ENCODE peak calls at places on chromosomes 6 and 20, in seven cellular contexts. T, I, C, Z, H, E and V are unnamed samples.

GRCh38 chr6:142912125-142912524 is 32.9 kb downstream of the HIVEP2 start:
- DNase-seq in T (no peak), I (no peak), C (no peak), Z (no peak), H (no peak), E (no peak), V (no peak)

GRCh38 chr6:27911953-27912446 is at the start of gene OR2B2:
- DNase-seq in T (no peak), I (no peak), C (no peak), Z (no peak), H (no peak), E (no peak), V (no peak)

GRCh38 chr6:44624226-44624625 is 236.7 kb downstream of the CDC5L start:
- DNase-seq in T (no peak), I (no peak), C (no peak), Z (no peak), H (no peak), E (no peak), V (no peak)

GRCh38 chr6:1235825-1236224 is 76.1 kb upstream of the FOXQ1 start:
- DNase-seq in T (no peak), I (no peak), C (no peak), Z (no peak), H (no peak), E (peak; percentile 17), V (no peak)

GRCh38 chr6:13397359-13398080 is 69.2 kb upstream of the TBC1D7 start:
- DNase-seq in T (peak; percentile 61), I (no peak), C (no peak), Z (no peak), H (no peak), E (no peak), V (no peak)

GRCh38 chr20:38935285-38935684 is 9.1 kb downstream of the FAM83D start:
- DNase-seq in T (peak; percentile 45), I (no peak), C (peak; percentile 44), Z (no peak), H (no peak), E (no peak), V (no peak)

GRCh38 chr6:95767897-95768463 is 190.6 kb downstream of the MANEA start:
- DNase-seq in T (no peak), I (no peak), C (no peak), Z (no peak), H (no peak), E (no peak), V (no peak)

GRCh38 chr6:167093922-167094432 is 28.9 kb upstream of the CCR6 start:
- DNase-seq in T (peak; percentile 72), I (no peak), C (no peak), Z (no peak), H (no peak), E (no peak), V (peak; percentile 87)

GRCh38 chr6:79250107-79250514 is 15.6 kb upstream of the HMGN3 start:
- DNase-seq in T (peak; percentile 42), I (no peak), C (no peak), Z (no peak), H (no peak), E (no peak), V (peak; percentile 33)

GRCh38 chr6:72406517-72406916 is 215.3 kb upstream of the KCNQ5 start:
- DNase-seq in T (no peak), I (no peak), C (no peak), Z (no peak), H (no peak), E (no peak), V (no peak)

GRCh38 chr6:5481024-5481423 is 219.7 kb downstream of the FARS2 start:
- DNase-seq in T (no peak), I (no peak), C (no peak), Z (no peak), H (no peak), E (no peak), V (no peak)

GRCh38 chr20:32285621-32286334 is 8.3 kb downstream of the KIF3B start:
- DNase-seq in T (peak; percentile 42), I (no peak), C (peak; percentile 62), Z (peak; percentile 10), H (no peak), E (no peak), V (peak; percentile 79)

GRCh38 chr6:13536796-13537526 is 37.4 kb upstream of the SIRT5 start:
- DNase-seq in T (no peak), I (no peak), C (no peak), Z (no peak), H (no peak), E (no peak), V (no peak)

GRCh38 chr6:39426057-39426592 is 103.6 kb upstream of the KCNK16 start:
- DNase-seq in T (no peak), I (no peak), C (peak; percentile 69), Z (peak; percentile 33), H (no peak), E (no peak), V (no peak)

GRCh38 chr6:111843347-111844147 is 29.7 kb downstream of the FYN start:
- DNase-seq in T (peak; percentile 54), I (no peak), C (no peak), Z (no peak), H (no peak), E (no peak), V (peak; percentile 86)

GRCh38 chr6:79538481-79538971 is 1.3 kb upstream of the LCA5 start:
- DNase-seq in T (no peak), I (no peak), C (peak; percentile 42), Z (no peak), H (no peak), E (no peak), V (no peak)

GRCh38 chr20:41446471-41446870 is 79.9 kb upstream of the EMILIN3 start:
- DNase-seq in T (no peak), I (no peak), C (no peak), Z (no peak), H (no peak), E (no peak), V (no peak)

GRCh38 chr6:152993847-152994246 is 8.7 kb downstream of the MTRF1L start:
- DNase-seq in T (no peak), I (no peak), C (no peak), Z (no peak), H (no peak), E (no peak), V (no peak)

GRCh38 chr6:152993431-152993830 is 9.1 kb downstream of the MTRF1L start:
- DNase-seq in T (peak; percentile 33), I (no peak), C (no peak), Z (no peak), H (no peak), E (no peak), V (no peak)
- TF ChIP-seq CTCF in T (peak; percentile 26), I (no peak), C (peak; percentile 30), Z (peak; percentile 6), H (peak; percentile 33), E (no peak), V (no peak)

DNA sequence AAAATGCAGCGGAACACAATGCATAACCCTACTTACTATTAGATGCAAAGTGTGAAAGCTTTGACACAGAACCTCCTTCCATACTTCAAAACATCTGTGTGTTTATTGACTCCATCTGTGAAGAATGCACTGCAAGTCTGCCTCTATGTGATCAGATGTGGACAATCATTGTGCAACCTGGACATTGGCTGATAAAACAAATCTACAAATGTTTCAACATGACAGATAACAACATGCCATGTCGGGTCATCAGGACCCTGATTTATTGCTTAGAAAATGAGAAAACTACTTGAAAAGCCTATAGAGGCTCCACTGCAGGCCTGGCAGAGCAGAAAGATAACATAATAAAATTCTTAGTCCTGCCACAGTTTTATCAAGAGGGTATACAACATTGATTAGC is 1286.3 kb downstream of the GRIK2 start:
- DNase-seq in T (no peak), I (no peak), C (no peak), Z (no peak), H (no peak), E (no peak), V (no peak)
- TF ChIP-seq CTCF in T (no peak), I (no peak), C (no peak), Z (no peak), H (no peak), E (no peak), V (no peak)

DNA sequence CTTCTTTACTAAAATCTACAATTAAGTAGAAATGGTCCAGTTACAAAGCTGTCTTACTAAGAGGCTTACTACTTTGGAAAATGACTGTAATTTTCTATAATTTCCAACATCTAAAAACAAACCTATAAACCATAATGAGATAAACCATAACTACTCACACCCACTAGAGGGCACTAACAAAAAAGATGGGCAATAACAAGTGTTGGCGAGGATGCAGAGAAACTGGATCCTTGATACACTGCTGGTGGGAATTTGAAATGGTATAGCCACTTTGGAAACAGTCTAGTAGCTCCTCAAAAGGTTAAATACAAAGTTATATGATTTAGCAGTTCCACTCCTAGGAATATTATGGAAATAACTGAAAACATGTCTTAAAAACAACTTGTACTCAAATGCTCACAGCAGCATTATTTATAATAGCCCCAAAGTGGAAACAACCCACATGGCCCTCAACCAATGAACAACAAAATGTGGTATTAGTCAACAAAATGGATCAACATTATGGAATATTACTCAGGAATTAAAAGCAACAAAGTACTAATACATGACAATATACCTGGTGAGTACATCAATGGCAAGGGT is 50.6 kb downstream of the GJA10 start:
- DNase-seq in T (peak; percentile 27), I (no peak), C (peak; percentile 51), Z (peak; percentile 33), H (no peak), E (no peak), V (no peak)
- TF ChIP-seq CTCF in T (peak; percentile 25), I (peak; percentile 74), C (peak; percentile 58), Z (peak; percentile 46), H (peak; percentile 61), E (no peak), V (peak; percentile 75)

GRCh38 chr6:16819752-16820151 is 58.5 kb upstream of the ATXN1 start:
- DNase-seq in T (peak; percentile 39), I (no peak), C (peak; percentile 52), Z (peak; percentile 30), H (no peak), E (no peak), V (no peak)
- TF ChIP-seq CTCF in T (peak; percentile 46), I (no peak), C (peak; percentile 48), Z (peak; percentile 32), H (peak; percentile 30), E (no peak), V (no peak)

GRCh38 chr6:32624565-32624964 is 12.6 kb upstream of the HLA-DQA1 start:
- DNase-seq in T (no peak), I (no peak), C (no peak), Z (no peak), H (no peak), E (no peak), V (no peak)

GRCh38 chr6:32627249-32627648 is 10.0 kb upstream of the HLA-DQA1 start:
- DNase-seq in T (no peak), I (no peak), C (no peak), Z (no peak), H (no peak), E (no peak), V (no peak)

GRCh38 chr6:32623693-32624092 is 13.5 kb upstream of the HLA-DQA1 start:
- DNase-seq in T (peak; percentile 69), I (no peak), C (no peak), Z (no peak), H (no peak), E (no peak), V (no peak)

GRCh38 chr6:32625137-32625536 is 12.1 kb upstream of the HLA-DQA1 start:
- DNase-seq in T (no peak), I (no peak), C (no peak), Z (no peak), H (no peak), E (no peak), V (no peak)

GRCh38 chr6:32627831-32628230 is 9.4 kb upstream of the HLA-DQA1 start:
- DNase-seq in T (no peak), I (no peak), C (peak; percentile 34), Z (peak; percentile 43), H (no peak), E (no peak), V (peak; percentile 53)
- TF ChIP-seq CTCF in T (no peak), I (no peak), C (no peak), Z (no peak), H (no peak), E (no peak), V (no peak)